ENCODE peak calls at places on chromosomes 16 and 17, in eight cellular contexts. P, U, B, A, K, C, R and Z are unnamed samples.

GRCh38 chr16:81610144-81610842 is 165.7 kb downstream of the CMIP start:
- DNase-seq in P (peak; percentile 84), U (peak; percentile 69), B (no peak), A (peak; percentile 43), K (peak; percentile 46), C (no peak), R (no peak), Z (no peak)

GRCh38 chr16:23434380-23434779 is 18.6 kb downstream of the COG7 start:
- DNase-seq in P (peak; percentile 74), U (no peak), B (peak; percentile 76), A (no peak), K (peak; percentile 91), C (no peak), R (peak; percentile 65), Z (peak; percentile 52)

GRCh38 chr16:14650629-14651028 is 17.9 kb downstream of the BFAR start:
- DNase-seq in P (no peak), U (no peak), B (no peak), A (no peak), K (no peak), C (no peak), R (peak; percentile 97), Z (peak; percentile 84)

GRCh38 chr17:45640141-45640850 is 143.8 kb upstream of the CRHR1 start:
- DNase-seq in P (peak; percentile 76), U (peak; percentile 86), B (peak; percentile 65), A (peak; percentile 9), K (peak; percentile 76), C (peak; percentile 61), R (peak; percentile 65), Z (peak; percentile 47)

GRCh38 chr16:79970551-79971236 is 370.2 kb upstream of the MAF start:
- DNase-seq in P (no peak), U (no peak), B (no peak), A (no peak), K (peak; percentile 49), C (no peak), R (no peak), Z (no peak)

GRCh38 chr17:51653902-51654301 is 393.6 kb downstream of the UTP18 start:
- DNase-seq in P (no peak), U (peak; percentile 27), B (no peak), A (no peak), K (peak; percentile 13), C (no peak), R (no peak), Z (no peak)

GRCh38 chr17:58153046-58153445 is 4.9 kb downstream of the OR4D1 start:
- DNase-seq in P (no peak), U (no peak), B (no peak), A (no peak), K (no peak), C (no peak), R (no peak), Z (no peak)

GRCh38 chr16:68644715-68645493 is at the start of gene CDH3:
- DNase-seq in P (no peak), U (peak; percentile 13), B (peak; percentile 48), A (no peak), K (peak; percentile 88), C (peak; percentile 54), R (peak; percentile 83), Z (peak; percentile 92)

GRCh38 chr17:28395426-28395825 is 10.6 kb downstream of the SLC46A1 start:
- DNase-seq in P (no peak), U (no peak), B (no peak), A (no peak), K (no peak), C (no peak), R (no peak), Z (no peak)

GRCh38 chr17:42005128-42005527 is 12.1 kb downstream of the DNAJC7 start:
- DNase-seq in P (no peak), U (no peak), B (no peak), A (no peak), K (no peak), C (no peak), R (no peak), Z (no peak)

GRCh38 chr16:48997081-48997615 is 284.5 kb downstream of the CBLN1 start:
- DNase-seq in P (no peak), U (no peak), B (no peak), A (no peak), K (no peak), C (no peak), R (no peak), Z (no peak)

GRCh38 chr17:55555772-55556171 is 44.5 kb upstream of the SMIM36 start:
- DNase-seq in P (no peak), U (no peak), B (no peak), A (no peak), K (no peak), C (no peak), R (no peak), Z (no peak)
- TF ChIP-seq CTCF in P (no peak), U (no peak), B (no peak), A (no peak), K (no peak), C (no peak), R (no peak), Z (no peak)

GRCh38 chr16:21276090-21276489 is 2.0 kb downstream of the CRYM start:
- DNase-seq in P (no peak), U (no peak), B (no peak), A (no peak), K (no peak), C (no peak), R (no peak), Z (no peak)

GRCh38 chr16:21275529-21275928 is 2.6 kb downstream of the CRYM start:
- DNase-seq in P (no peak), U (no peak), B (no peak), A (no peak), K (no peak), C (no peak), R (no peak), Z (no peak)

GRCh38 chr16:21279501-21279900 is 1.4 kb upstream of the CRYM start:
- DNase-seq in P (no peak), U (no peak), B (no peak), A (no peak), K (no peak), C (no peak), R (no peak), Z (no peak)

GRCh38 chr16:21277045-21277926 is 804 bp downstream of the CRYM start:
- DNase-seq in P (no peak), U (no peak), B (no peak), A (no peak), K (no peak), C (no peak), R (no peak), Z (no peak)

GRCh38 chr16:21277927-21278706 is at the start of gene CRYM:
- DNase-seq in P (no peak), U (no peak), B (peak; percentile 85), A (no peak), K (no peak), C (peak; percentile 57), R (peak; percentile 15), Z (peak; percentile 16)
- TF ChIP-seq CTCF in P (peak; percentile 61), U (peak; percentile 61), B (peak; percentile 61), A (peak; percentile 83), K (peak; percentile 85), C (peak; percentile 77), R (peak; percentile 78), Z (peak; percentile 77)

DNA sequence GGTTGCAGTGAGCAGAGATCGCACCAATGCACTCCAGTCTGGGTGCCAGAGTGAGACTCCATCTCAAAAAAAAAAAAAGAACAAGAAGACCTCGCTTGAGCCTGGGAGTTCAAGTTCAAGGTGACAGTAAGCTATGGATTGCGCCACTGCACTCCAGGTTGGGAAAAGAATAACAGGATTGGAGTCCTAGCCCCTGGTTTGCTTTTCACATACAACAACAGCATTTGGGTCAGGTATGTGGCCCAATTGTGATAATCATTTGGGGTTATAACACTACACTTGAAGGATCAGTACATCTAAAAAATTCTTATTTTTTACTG is 3.4 kb upstream of the SEPHS2 start:
- DNase-seq in P (no peak), U (no peak), B (no peak), A (no peak), K (no peak), C (no peak), R (no peak), Z (no peak)
- TF ChIP-seq CTCF in P (no peak), U (no peak), B (no peak), A (no peak), K (no peak), C (no peak), R (no peak), Z (no peak)

GRCh38 chr17:63437287-63438091 is 8.6 kb downstream of the CYB561 start:
- DNase-seq in P (no peak), U (peak; percentile 57), B (no peak), A (no peak), K (no peak), C (peak; percentile 77), R (no peak), Z (no peak)

GRCh38 chr17:63434951-63435571 is 11.0 kb downstream of the CYB561 start:
- DNase-seq in P (peak; percentile 25), U (peak; percentile 83), B (no peak), A (peak; percentile 45), K (peak; percentile 94), C (peak; percentile 91), R (peak; percentile 76), Z (peak; percentile 64)

GRCh38 chr17:63438092-63439051 is 7.7 kb downstream of the CYB561 start:
- DNase-seq in P (no peak), U (no peak), B (no peak), A (no peak), K (no peak), C (no peak), R (no peak), Z (no peak)

GRCh38 chr17:63435681-63436522 is 10.2 kb downstream of the CYB561 start:
- DNase-seq in P (no peak), U (no peak), B (peak; percentile 60), A (no peak), K (no peak), C (peak; percentile 65), R (peak; percentile 31), Z (peak; percentile 21)

DNA sequence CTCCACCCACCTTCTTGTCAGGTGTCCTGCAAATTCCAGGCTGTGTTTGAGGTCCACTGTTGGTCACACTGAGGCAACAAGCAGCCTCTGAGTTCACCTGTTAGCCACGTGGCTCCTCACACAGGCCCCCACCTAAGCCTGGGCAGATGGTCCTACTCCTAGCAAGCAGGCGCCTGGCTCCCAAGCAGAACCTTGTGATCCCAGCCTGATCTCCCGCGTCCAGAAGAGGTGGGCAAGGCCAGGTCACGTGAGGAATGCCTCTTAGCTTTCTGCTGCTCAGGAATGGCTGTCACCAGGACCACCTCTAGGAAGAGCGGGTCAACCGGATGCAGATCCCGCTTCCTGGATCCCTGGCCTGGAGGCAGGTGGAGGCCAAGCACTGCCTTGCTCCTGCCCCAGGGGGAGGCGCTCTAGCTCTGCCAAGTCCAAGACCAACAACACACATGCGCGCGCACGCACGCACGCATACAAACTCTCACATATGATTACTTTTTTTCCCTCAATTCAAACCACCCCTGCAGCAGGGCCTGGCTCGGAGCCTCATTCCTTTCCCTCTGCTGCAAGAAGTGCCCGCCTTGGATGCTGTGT is 9.5 kb downstream of the CYB561 start:
- DNase-seq in P (no peak), U (peak; percentile 78), B (no peak), A (no peak), K (no peak), C (peak; percentile 74), R (no peak), Z (no peak)
- TF ChIP-seq CTCF in P (no peak), U (no peak), B (no peak), A (no peak), K (no peak), C (no peak), R (no peak), Z (peak; percentile 28)

GRCh38 chr17:50363217-50364060 is 9.5 kb downstream of the MRPL27 start:
- DNase-seq in P (peak; percentile 35), U (peak; percentile 80), B (no peak), A (no peak), K (no peak), C (no peak), R (no peak), Z (no peak)
- TF ChIP-seq CTCF in P (no peak), U (no peak), B (no peak), A (no peak), K (no peak), C (no peak), R (no peak), Z (no peak)